ENCODE peak calls at places on chromosomes 2 and 18, in seven cellular contexts. I is IMR-90, B is tibial artery, X is SW 1271, M is activated gamma-delta T cell treated with Interleukin-2 at 50 U/mL for 16 hours, H is sigmoid colon, T is NCI-H1092 treated with DMSO at 0.1 percent for 48 hours. O is an unnamed sample.

GRCh38 chr18:26551217-26551708 is 2.9 kb upstream of the KCTD1 start:
- DNase-seq in B (no peak), H (no peak), T (no peak), X (no peak), I (no peak), M (no peak), O (no peak)

GRCh38 chr2:223820549-223820948 is 16.8 kb downstream of the AP1S3 start:
- DNase-seq in B (no peak), M (no peak), H (no peak), T (no peak), I (no peak), X (no peak), O (no peak)

GRCh38 chr2:74768401-74768914 is 65.5 kb upstream of the HK2 start:
- DNase-seq in X (no peak), I (peak), B (no peak), T (no peak), H (no peak), M (no peak), O (peak)

GRCh38 chr18:3059272-3059671 is 46.3 kb upstream of the LPIN2 start:
- DNase-seq in I (no peak), X (no peak), B (no peak), T (no peak), M (no peak), H (no peak), O (no peak)

GRCh38 chr2:216636570-216637450 is 3.6 kb downstream of the IGFBP2 start:
- DNase-seq in I (peak), M (no peak), X (no peak), B (peak), T (no peak), H (no peak), O (peak)

GRCh38 chr2:146323564-146323963 is 1521.3 kb upstream of the ACVR2A start:
- DNase-seq in T (no peak), H (no peak), B (no peak), I (peak), M (no peak), X (no peak), O (no peak)

GRCh38 chr2:69087211-69087911 is 74.4 kb downstream of the ANTXR1 start:
- DNase-seq in H (no peak), X (no peak), I (no peak), T (no peak), B (no peak), M (no peak), O (no peak)

GRCh38 chr2:41870948-41871522 is 176.8 kb upstream of the PKDCC start:
- DNase-seq in H (no peak), M (no peak), B (no peak), T (no peak), X (no peak), I (no peak), O (peak)

GRCh38 chr2:102053096-102053495 is 61.3 kb downstream of the IL1R2 start:
- DNase-seq in M (no peak), I (no peak), T (no peak), H (no peak), X (no peak), B (no peak), O (no peak)

GRCh38 chr2:85765081-85765731 is 11.4 kb downstream of the ATOH8 start:
- DNase-seq in I (no peak), M (no peak), T (no peak), H (no peak), X (no peak), B (no peak), O (peak)

GRCh38 chr2:224976629-224977525 is 65.4 kb downstream of the DOCK10 start:
- DNase-seq in B (no peak), X (no peak), H (no peak), M (no peak), I (no peak), T (no peak), O (no peak)

GRCh38 chr2:210440206-210440605 is 36.4 kb downstream of the LANCL1 start:
- DNase-seq in M (no peak), H (no peak), B (no peak), T (peak), I (no peak), X (no peak), O (no peak)

GRCh38 chr18:498901-499300 is 1.6 kb downstream of the COLEC12 start:
- DNase-seq in M (no peak), X (no peak), I (no peak), B (no peak), T (no peak), H (no peak), O (no peak)

GRCh38 chr2:63163231-63163845 is 112.7 kb downstream of the OTX1 start:
- DNase-seq in M (no peak), X (peak), I (no peak), B (no peak), T (no peak), H (no peak), O (no peak)

O was measured in mesenchymal stem cell.